ENCODE peak calls at places on chromosomes 3 and 15, in five cellular contexts. Q is vagina, K is prostate gland, N is right lobe of liver, W is breast epithelium. L is an unnamed sample.

GRCh38 chr3:182848906-182849305 is 55.6 kb downstream of the ATP11B start:
- DNase-seq in N (no peak), K (no peak), W (no peak), Q (no peak), L (no peak)

GRCh38 chr3:114721864-114722263 is 425.2 kb downstream of the ZBTB20 start:
- DNase-seq in K (no peak), W (no peak), Q (no peak), N (no peak), L (no peak)

GRCh38 chr15:55873024-55873745 is 120.2 kb downstream of the NEDD4 start:
- DNase-seq in W (no peak), Q (no peak), N (no peak), K (no peak), L (no peak)

GRCh38 chr15:73755946-73756345 is 2.8 kb upstream of the INSYN1 start:
- DNase-seq in N (no peak), W (no peak), K (no peak), Q (no peak), L (no peak)

GRCh38 chr3:159733194-159733860 is 255.3 kb upstream of the IL12A start:
- DNase-seq in W (no peak), N (no peak), K (no peak), Q (no peak), L (no peak)

GRCh38 chr3:27147215-27147614 is 222.0 kb downstream of the NEK10 start:
- DNase-seq in W (no peak), K (no peak), Q (no peak), N (no peak), L (no peak)

GRCh38 chr3:123584284-123584987 is 417 bp downstream of the HACD2 start:
- DNase-seq in N (peak; percentile 77), W (peak; percentile 34), Q (no peak), K (peak; percentile 66), L (peak; percentile 67)

GRCh38 chr3:38479431-38480092 is 16.6 kb upstream of the EXOG start:
- DNase-seq in K (peak; percentile 65), Q (no peak), W (peak; percentile 37), N (peak; percentile 65), L (peak; percentile 77)

GRCh38 chr3:20668411-20668810 is 482.4 kb upstream of the SGO1 start:
- DNase-seq in K (no peak), Q (no peak), N (no peak), W (no peak), L (no peak)

GRCh38 chr3:123070471-123070870 is 3.6 kb downstream of the PDIA5 start:
- DNase-seq in W (no peak), K (no peak), Q (no peak), N (peak; percentile 71), L (peak; percentile 58)

GRCh38 chr3:52714335-52715302 is 8.7 kb downstream of the SPCS1 start:
- DNase-seq in Q (no peak), W (no peak), N (peak; percentile 33), K (no peak), L (no peak)

GRCh38 chr15:100759698-100760356 is 119.8 kb upstream of the ALDH1A3 start:
- DNase-seq in W (no peak), Q (no peak), K (no peak), N (no peak), L (no peak)

GRCh38 chr15:74845208-74845568 is 2.2 kb upstream of the ULK3 start:
- DNase-seq in N (no peak), W (no peak), K (no peak), Q (no peak), L (no peak)

GRCh38 chr3:64995857-64996564 is 308.2 kb upstream of the ADAMTS9 start:
- DNase-seq in N (no peak), K (no peak), Q (no peak), W (no peak), L (no peak)

GRCh38 chr15:44545934-44546802 is 9.2 kb downstream of the EIF3J start:
- DNase-seq in K (no peak), W (no peak), Q (no peak), N (no peak), L (no peak)

GRCh38 chr3:1501396-1501795 is 408.6 kb downstream of the CNTN6 start:
- DNase-seq in Q (no peak), K (no peak), N (no peak), W (no peak), L (no peak)

GRCh38 chr3:186883686-186884058 is 41.2 kb downstream of the ADIPOQ start:
- DNase-seq in N (no peak), Q (no peak), K (no peak), W (no peak), L (no peak)

GRCh38 chr15:70845616-70846360 is 8.2 kb downstream of the LARP6 start:
- DNase-seq in K (no peak), N (no peak), W (no peak), Q (no peak), L (no peak)

GRCh38 chr3:155390361-155390760 is 96.9 kb upstream of the STRIT1 start:
- DNase-seq in N (no peak), K (no peak), Q (no peak), W (no peak), L (no peak)

GRCh38 chr3:27659279-27660021 is 62.7 kb downstream of the EOMES start:
- DNase-seq in W (peak; percentile 37), K (peak; percentile 25), N (peak; percentile 55), Q (no peak), L (peak; percentile 75)

GRCh38 chr3:110738531-110738930 is 333.1 kb upstream of the NECTIN3 start:
- DNase-seq in Q (no peak), W (no peak), N (no peak), K (no peak), L (no peak)

GRCh38 chr15:36803773-36804172 is 224.3 kb downstream of the CDIN1 start:
- DNase-seq in K (no peak), N (no peak), Q (no peak), W (no peak), L (no peak)

GRCh38 chr15:75830910-75831805 is 12.1 kb upstream of the UBE2Q2 start:
- DNase-seq in W (no peak), Q (no peak), N (no peak), K (no peak), L (no peak)

GRCh38 chr15:40793216-40793989 is 13.5 kb upstream of the ZFYVE19 start:
- DNase-seq in W (no peak), K (no peak), Q (no peak), N (peak; percentile 85), L (peak; percentile 51)

GRCh38 chr3:69367586-69367985 is 18.3 kb downstream of the FRMD4B start:
- DNase-seq in W (no peak), K (no peak), N (no peak), Q (no peak), L (no peak)

GRCh38 chr15:74584779-74585178 is 30.9 kb upstream of the CLK3 start:
- DNase-seq in Q (no peak), K (no peak), W (no peak), N (no peak), L (no peak)

GRCh38 chr3:4981688-4982494 is 2.7 kb downstream of the BHLHE40 start:
- DNase-seq in W (peak; percentile 48), K (no peak), Q (no peak), N (no peak), L (no peak)
- TF ChIP-seq POLR2A in W (no peak), K (peak; percentile 25), Q (no peak), N (peak; percentile 84), L (no peak)

DNA sequence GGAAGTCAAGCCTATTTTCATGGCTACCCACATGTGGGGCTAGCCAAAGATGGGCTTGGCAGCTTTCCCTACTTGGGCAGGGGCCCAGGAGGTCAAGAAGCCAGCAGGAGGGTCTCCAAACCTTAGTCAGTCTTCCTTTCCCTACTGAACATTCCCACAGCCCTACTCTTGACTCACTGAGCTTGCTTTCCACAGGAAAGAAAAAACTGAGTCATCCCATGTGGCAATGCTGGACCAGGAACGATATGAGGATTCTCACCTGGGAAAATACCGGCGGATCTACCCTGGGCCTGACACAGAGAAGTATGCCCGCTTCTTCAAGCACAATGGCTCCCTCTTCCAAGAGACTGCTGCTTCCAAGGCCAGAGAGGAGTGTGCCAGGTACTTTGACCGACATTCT is 3.7 kb upstream of the NGRN start:
- DNase-seq in W (no peak), N (no peak), K (no peak), Q (no peak), L (no peak)
- H3K27ac ChIP-seq in W (no peak overlapping the region), N (no peak overlapping the region), K (no peak overlapping the region), Q (no peak overlapping the region), L (no peak overlapping the region)

GRCh38 chr15:81321667-81322066 is 2.3 kb downstream of the STARD5 start:
- DNase-seq in Q (no peak), K (no peak), N (no peak), W (no peak), L (no peak)

GRCh38 chr15:81323559-81323943 is 390 bp downstream of the STARD5 start:
- DNase-seq in Q (no peak), K (no peak), N (no peak), W (no peak), L (no peak)

GRCh38 chr15:81326466-81327212 is 2.7 kb upstream of the STARD5 start:
- DNase-seq in Q (no peak), K (no peak), W (no peak), N (no peak), L (no peak)

GRCh38 chr15:81322708-81323253 is 1.2 kb downstream of the STARD5 start:
- DNase-seq in K (no peak), N (no peak), Q (no peak), W (no peak), L (no peak)

GRCh38 chr15:81323944-81324881 is at the start of gene STARD5:
- DNase-seq in N (peak; percentile 100), K (peak; percentile 98), W (peak; percentile 97), Q (no peak), L (peak; percentile 100)
- TF ChIP-seq POLR2A in N (peak; percentile 97), K (peak; percentile 96), W (peak; percentile 72), Q (no peak), L (peak; percentile 62)

GRCh38 chr3:55484741-55485207 is 2.3 kb downstream of the WNT5A start:
- DNase-seq in N (no peak), Q (no peak), K (no peak), W (no peak), L (no peak)

GRCh38 chr3:55486101-55486856 is 827 bp downstream of the WNT5A start:
- DNase-seq in Q (no peak), W (peak; percentile 51), N (peak; percentile 66), K (no peak), L (peak; percentile 75)

GRCh38 chr3:55484191-55484644 is 2.9 kb downstream of the WNT5A start:
- DNase-seq in N (no peak), K (no peak), Q (no peak), W (no peak), L (peak; percentile 25)

GRCh38 chr3:55486857-55487375 is at the start of gene WNT5A:
- DNase-seq in Q (no peak), W (no peak), K (no peak), N (peak; percentile 58), L (peak; percentile 51)

GRCh38 chr3:55485208-55485791 is 1.8 kb downstream of the WNT5A start:
- DNase-seq in K (peak; percentile 57), W (peak; percentile 54), Q (no peak), N (peak; percentile 82), L (peak; percentile 85)
- H3K27ac ChIP-seq in K (peak overlapping the region; percentile 64), W (peak overlapping the region; percentile 83), Q (peak overlapping the region; percentile 93), N (peak overlapping the region; percentile 88), L (peak overlapping the region; percentile 62)